ENCODE peak calls at places on chromosomes 12 and 14, in nine cellular contexts. One of them, this sample, is unnamed.

GRCh38 chr12:126198966-126199692 is 1133.9 kb downstream of the AACS start:
- DNase-seq in mammary epithelial cell: no peak
- DNase-seq in colonic mucosa: no peak
- DNase-seq in HepG2: no peak
- DNase-seq in neural crest cell: no peak
- DNase-seq in cardiac fibroblast: no peak
- DNase-seq in omental fat pad: no peak
- DNase-seq in CD4-positive, alpha-beta T cell: no peak
- DNase-seq in mucosa of descending colon: no peak
- DNase-seq in this sample: no peak

GRCh38 chr14:74627071-74627470 is 15.0 kb upstream of the LTBP2 start:
- DNase-seq in mammary epithelial cell: no peak
- DNase-seq in HepG2: no peak
- DNase-seq in neural crest cell: no peak
- DNase-seq in mucosa of descending colon: no peak
- DNase-seq in cardiac fibroblast: no peak
- DNase-seq in colonic mucosa: no peak
- DNase-seq in CD4-positive, alpha-beta T cell: no peak
- DNase-seq in omental fat pad: no peak
- DNase-seq in this sample: no peak

GRCh38 chr12:56930241-56930640 is 4.0 kb downstream of the SDR9C7 start:
- DNase-seq in mucosa of descending colon: no peak
- DNase-seq in mammary epithelial cell: no peak
- DNase-seq in CD4-positive, alpha-beta T cell: no peak
- DNase-seq in HepG2: no peak
- DNase-seq in colonic mucosa: no peak
- DNase-seq in omental fat pad: no peak
- DNase-seq in cardiac fibroblast: no peak
- DNase-seq in neural crest cell: no peak
- DNase-seq in this sample: peak; percentile 58

GRCh38 chr12:107325075-107325474 is 231.7 kb upstream of the CRY1 start:
- DNase-seq in CD4-positive, alpha-beta T cell: no peak
- DNase-seq in colonic mucosa: no peak
- DNase-seq in neural crest cell: no peak
- DNase-seq in HepG2: no peak
- DNase-seq in mammary epithelial cell: no peak
- DNase-seq in cardiac fibroblast: no peak
- DNase-seq in omental fat pad: no peak
- DNase-seq in mucosa of descending colon: no peak
- DNase-seq in this sample: no peak

GRCh38 chr12:131950182-131950913 is 606 bp downstream of the EP400 start:
- DNase-seq in CD4-positive, alpha-beta T cell: no peak
- DNase-seq in mucosa of descending colon: peak; percentile 73
- DNase-seq in HepG2: no peak
- DNase-seq in cardiac fibroblast: no peak
- DNase-seq in neural crest cell: peak; percentile 14
- DNase-seq in mammary epithelial cell: peak; percentile 12
- DNase-seq in omental fat pad: no peak
- DNase-seq in colonic mucosa: peak; percentile 37
- DNase-seq in this sample: peak; percentile 72

GRCh38 chr14:57526942-57527341 is 33.3 kb upstream of the CCDC198 start:
- DNase-seq in cardiac fibroblast: no peak
- DNase-seq in mammary epithelial cell: no peak
- DNase-seq in CD4-positive, alpha-beta T cell: no peak
- DNase-seq in colonic mucosa: no peak
- DNase-seq in HepG2: peak; percentile 12
- DNase-seq in mucosa of descending colon: no peak
- DNase-seq in omental fat pad: no peak
- DNase-seq in neural crest cell: no peak
- DNase-seq in this sample: no peak

GRCh38 chr12:127729381-127729780 is 537.6 kb upstream of the TMEM132C start:
- DNase-seq in CD4-positive, alpha-beta T cell: no peak
- DNase-seq in colonic mucosa: no peak
- DNase-seq in neural crest cell: no peak
- DNase-seq in HepG2: no peak
- DNase-seq in omental fat pad: no peak
- DNase-seq in mammary epithelial cell: no peak
- DNase-seq in mucosa of descending colon: no peak
- DNase-seq in cardiac fibroblast: no peak
- DNase-seq in this sample: no peak

GRCh38 chr12:76023069-76023690 is 8.4 kb downstream of the PHLDA1 start:
- DNase-seq in HepG2: no peak
- DNase-seq in CD4-positive, alpha-beta T cell: no peak
- DNase-seq in colonic mucosa: no peak
- DNase-seq in omental fat pad: no peak
- DNase-seq in cardiac fibroblast: no peak
- DNase-seq in neural crest cell: no peak
- DNase-seq in mammary epithelial cell: no peak
- DNase-seq in mucosa of descending colon: no peak
- DNase-seq in this sample: no peak

GRCh38 chr12:101018540-101018939 is 191.5 kb downstream of the SLC5A8 start:
- DNase-seq in omental fat pad: no peak
- DNase-seq in CD4-positive, alpha-beta T cell: no peak
- DNase-seq in mammary epithelial cell: peak; percentile 85
- DNase-seq in mucosa of descending colon: no peak
- DNase-seq in colonic mucosa: no peak
- DNase-seq in HepG2: peak; percentile 44
- DNase-seq in cardiac fibroblast: peak; percentile 75
- DNase-seq in neural crest cell: no peak
- DNase-seq in this sample: no peak

GRCh38 chr12:33514893-33515292 is 75.3 kb upstream of the SYT10 start:
- DNase-seq in mammary epithelial cell: no peak
- DNase-seq in neural crest cell: no peak
- DNase-seq in cardiac fibroblast: no peak
- DNase-seq in omental fat pad: no peak
- DNase-seq in CD4-positive, alpha-beta T cell: no peak
- DNase-seq in mucosa of descending colon: no peak
- DNase-seq in HepG2: no peak
- DNase-seq in colonic mucosa: no peak
- DNase-seq in this sample: no peak
- TF ChIP-seq CTCF in mammary epithelial cell: peak; percentile 31
- TF ChIP-seq CTCF in neural crest cell: peak; percentile 39
- TF ChIP-seq CTCF in cardiac fibroblast: peak; percentile 31
- TF ChIP-seq CTCF in omental fat pad: no peak
- TF ChIP-seq CTCF in CD4-positive, alpha-beta T cell: no peak
- TF ChIP-seq CTCF in mucosa of descending colon: no peak
- TF ChIP-seq CTCF in HepG2: peak; percentile 20
- TF ChIP-seq CTCF in colonic mucosa: no peak
- TF ChIP-seq CTCF in this sample: no peak

GRCh38 chr12:5071496-5071895 is 27.8 kb downstream of the KCNA5 start:
- DNase-seq in HepG2: no peak
- DNase-seq in colonic mucosa: no peak
- DNase-seq in omental fat pad: no peak
- DNase-seq in CD4-positive, alpha-beta T cell: no peak
- DNase-seq in neural crest cell: no peak
- DNase-seq in cardiac fibroblast: no peak
- DNase-seq in mammary epithelial cell: no peak
- DNase-seq in mucosa of descending colon: no peak
- DNase-seq in this sample: no peak

GRCh38 chr12:5072326-5072725 is 28.6 kb downstream of the KCNA5 start:
- DNase-seq in colonic mucosa: no peak
- DNase-seq in HepG2: no peak
- DNase-seq in mammary epithelial cell: no peak
- DNase-seq in omental fat pad: no peak
- DNase-seq in CD4-positive, alpha-beta T cell: no peak
- DNase-seq in neural crest cell: no peak
- DNase-seq in cardiac fibroblast: no peak
- DNase-seq in mucosa of descending colon: no peak
- DNase-seq in this sample: no peak

GRCh38 chr12:5076761-5077160 is 33.1 kb downstream of the KCNA5 start:
- DNase-seq in colonic mucosa: no peak
- DNase-seq in CD4-positive, alpha-beta T cell: no peak
- DNase-seq in cardiac fibroblast: no peak
- DNase-seq in mammary epithelial cell: no peak
- DNase-seq in neural crest cell: no peak
- DNase-seq in HepG2: no peak
- DNase-seq in mucosa of descending colon: no peak
- DNase-seq in omental fat pad: no peak
- DNase-seq in this sample: no peak

GRCh38 chr12:5073054-5073453 is 29.4 kb downstream of the KCNA5 start:
- DNase-seq in cardiac fibroblast: no peak
- DNase-seq in omental fat pad: no peak
- DNase-seq in HepG2: no peak
- DNase-seq in neural crest cell: no peak
- DNase-seq in mucosa of descending colon: no peak
- DNase-seq in mammary epithelial cell: no peak
- DNase-seq in colonic mucosa: no peak
- DNase-seq in CD4-positive, alpha-beta T cell: no peak
- DNase-seq in this sample: no peak

DNA sequence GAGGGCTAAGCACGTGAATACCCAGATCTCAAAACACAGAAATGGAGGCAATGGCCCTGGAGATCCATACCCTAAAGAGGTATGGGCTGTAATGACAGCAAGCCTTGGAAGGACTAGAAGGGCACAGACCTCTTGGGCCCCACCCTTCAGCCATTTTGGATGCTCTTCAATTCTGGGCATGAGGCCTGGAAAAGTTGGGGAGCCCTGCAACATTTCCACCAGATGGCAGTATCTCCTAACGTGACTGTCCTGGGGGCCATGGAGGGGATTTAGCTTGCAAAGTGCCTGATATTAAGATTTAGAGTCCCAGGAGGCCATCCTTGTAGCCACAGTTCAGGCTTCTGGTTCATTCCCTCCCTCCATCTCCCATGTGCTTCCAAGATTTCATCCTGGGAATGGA is 30.2 kb downstream of the KCNA5 start:
- DNase-seq in neural crest cell: no peak
- DNase-seq in HepG2: no peak
- DNase-seq in CD4-positive, alpha-beta T cell: no peak
- DNase-seq in omental fat pad: no peak
- DNase-seq in cardiac fibroblast: peak; percentile 17
- DNase-seq in mammary epithelial cell: no peak
- DNase-seq in colonic mucosa: no peak
- DNase-seq in mucosa of descending colon: no peak
- DNase-seq in this sample: no peak
- TF ChIP-seq CTCF in neural crest cell: peak; percentile 39
- TF ChIP-seq CTCF in HepG2: peak; percentile 6
- TF ChIP-seq CTCF in CD4-positive, alpha-beta T cell: no peak
- TF ChIP-seq CTCF in omental fat pad: no peak
- TF ChIP-seq CTCF in cardiac fibroblast: no peak
- TF ChIP-seq CTCF in mammary epithelial cell: peak; percentile 17
- TF ChIP-seq CTCF in colonic mucosa: no peak
- TF ChIP-seq CTCF in mucosa of descending colon: no peak
- TF ChIP-seq CTCF in this sample: peak; percentile 56

DNA sequence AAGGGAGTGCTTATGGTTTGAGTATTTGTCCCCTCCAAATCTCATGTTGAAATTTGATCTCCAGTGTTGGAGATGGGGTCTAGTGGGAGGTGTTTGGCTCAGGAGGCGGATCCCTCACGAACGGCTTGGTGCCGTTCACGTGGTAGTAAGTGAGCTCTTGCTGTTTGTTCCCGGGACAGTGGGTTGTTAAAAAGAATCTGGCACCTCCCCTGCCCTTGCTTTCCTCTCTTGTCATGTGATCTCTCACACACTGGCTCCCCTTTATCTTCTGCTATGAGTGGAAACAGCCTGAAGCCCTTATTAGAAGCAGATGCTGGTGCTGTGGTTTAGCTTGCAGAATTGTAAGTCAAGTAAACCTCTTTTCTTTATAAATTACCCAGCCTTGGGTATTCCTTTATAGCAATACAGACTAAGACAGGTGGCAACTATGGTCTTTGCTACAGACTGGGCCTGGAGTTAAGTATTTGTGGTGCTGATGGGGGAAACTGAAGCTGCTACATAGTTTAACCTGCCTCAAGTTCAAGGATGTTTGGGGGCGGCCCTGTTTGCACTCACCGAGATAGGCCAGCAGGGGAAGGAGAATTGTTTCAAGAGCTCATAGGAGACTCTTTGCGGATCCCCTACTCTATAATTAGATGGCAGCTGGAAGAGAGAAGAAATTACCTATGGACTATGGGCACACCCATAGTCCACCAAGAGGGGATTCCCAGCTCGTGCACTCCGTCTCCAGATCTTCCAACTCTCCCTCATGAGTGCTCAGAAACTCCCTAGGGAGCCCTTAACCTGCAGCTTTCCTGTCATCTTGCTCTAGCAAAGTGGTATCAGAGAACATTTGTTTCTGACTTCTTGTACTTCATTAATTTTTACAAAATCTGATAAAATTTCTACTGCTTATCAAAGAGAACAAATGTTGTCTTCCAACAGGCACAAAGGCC is 164.6 kb downstream of the SLC15A5 start:
- DNase-seq in mammary epithelial cell: no peak
- DNase-seq in colonic mucosa: no peak
- DNase-seq in CD4-positive, alpha-beta T cell: no peak
- DNase-seq in mucosa of descending colon: no peak
- DNase-seq in omental fat pad: no peak
- DNase-seq in cardiac fibroblast: peak; percentile 13
- DNase-seq in HepG2: no peak
- DNase-seq in neural crest cell: no peak
- DNase-seq in this sample: no peak
- TF ChIP-seq CTCF in mammary epithelial cell: no peak
- TF ChIP-seq CTCF in colonic mucosa: no peak
- TF ChIP-seq CTCF in CD4-positive, alpha-beta T cell: no peak
- TF ChIP-seq CTCF in mucosa of descending colon: no peak
- TF ChIP-seq CTCF in omental fat pad: no peak
- TF ChIP-seq CTCF in cardiac fibroblast: no peak
- TF ChIP-seq CTCF in HepG2: no peak
- TF ChIP-seq CTCF in neural crest cell: no peak
- TF ChIP-seq CTCF in this sample: peak; percentile 37

GRCh38 chr12:820336-820735 is 68.0 kb downstream of the WNK1 start:
- DNase-seq in colonic mucosa: no peak
- DNase-seq in omental fat pad: no peak
- DNase-seq in neural crest cell: no peak
- DNase-seq in mammary epithelial cell: no peak
- DNase-seq in HepG2: no peak
- DNase-seq in cardiac fibroblast: no peak
- DNase-seq in CD4-positive, alpha-beta T cell: no peak
- DNase-seq in mucosa of descending colon: no peak
- DNase-seq in this sample: no peak

GRCh38 chr12:823043-823698 is 70.8 kb downstream of the WNK1 start:
- DNase-seq in omental fat pad: no peak
- DNase-seq in CD4-positive, alpha-beta T cell: no peak
- DNase-seq in mucosa of descending colon: no peak
- DNase-seq in cardiac fibroblast: no peak
- DNase-seq in HepG2: no peak
- DNase-seq in neural crest cell: no peak
- DNase-seq in mammary epithelial cell: no peak
- DNase-seq in colonic mucosa: no peak
- DNase-seq in this sample: no peak

GRCh38 chr12:817941-818600 is 65.7 kb downstream of the WNK1 start:
- DNase-seq in mucosa of descending colon: no peak
- DNase-seq in omental fat pad: no peak
- DNase-seq in neural crest cell: no peak
- DNase-seq in HepG2: no peak
- DNase-seq in mammary epithelial cell: no peak
- DNase-seq in CD4-positive, alpha-beta T cell: no peak
- DNase-seq in colonic mucosa: no peak
- DNase-seq in cardiac fibroblast: no peak
- DNase-seq in this sample: no peak

DNA sequence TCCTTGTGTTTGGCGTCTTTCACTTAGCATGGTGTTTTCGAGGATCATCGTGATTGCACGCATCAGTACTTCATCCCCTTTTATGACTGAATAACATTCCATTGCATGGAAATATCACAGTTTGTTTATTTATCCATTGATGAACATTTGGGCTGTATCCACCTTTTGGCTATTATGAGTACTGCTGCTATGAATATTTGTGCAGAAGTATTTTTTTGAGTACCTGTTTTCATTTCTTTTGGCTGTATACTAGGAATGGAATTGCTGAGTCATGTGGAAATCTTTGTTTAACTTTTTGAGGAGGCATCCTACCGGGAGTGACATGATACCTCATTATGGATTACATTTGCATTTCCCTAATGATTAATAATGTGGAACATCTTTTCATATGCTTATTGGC is 66.4 kb downstream of the WNK1 start:
- DNase-seq in HepG2: no peak
- DNase-seq in omental fat pad: no peak
- DNase-seq in colonic mucosa: no peak
- DNase-seq in mucosa of descending colon: no peak
- DNase-seq in cardiac fibroblast: no peak
- DNase-seq in mammary epithelial cell: no peak
- DNase-seq in CD4-positive, alpha-beta T cell: no peak
- DNase-seq in neural crest cell: no peak
- DNase-seq in this sample: no peak
- TF ChIP-seq CTCF in HepG2: no peak
- TF ChIP-seq CTCF in omental fat pad: no peak
- TF ChIP-seq CTCF in colonic mucosa: no peak
- TF ChIP-seq CTCF in mucosa of descending colon: no peak
- TF ChIP-seq CTCF in cardiac fibroblast: peak; percentile 16
- TF ChIP-seq CTCF in mammary epithelial cell: no peak
- TF ChIP-seq CTCF in CD4-positive, alpha-beta T cell: no peak
- TF ChIP-seq CTCF in neural crest cell: peak; percentile 42
- TF ChIP-seq CTCF in this sample: peak; percentile 41

This sample was measured in type B pancreatic cell.